ENCODE peak calls at places on chromosomes 2 and 18, in six cellular contexts. One of them, this sample, is unnamed.

GRCh38 chr2:15678894-15679293 is 87.2 kb downstream of the DDX1 start:
- DNase-seq in PC-3: no peak
- DNase-seq in GM13977: no peak
- DNase-seq in neural progenitor cell: no peak
- DNase-seq in mesothelial cell of epicardium: no peak
- DNase-seq in WERI-Rb-1: no peak
- DNase-seq in this sample: no peak

GRCh38 chr2:189639003-189639609 is 22.2 kb upstream of the ASNSD1 start:
- DNase-seq in mesothelial cell of epicardium: no peak
- DNase-seq in GM13977: no peak
- DNase-seq in WERI-Rb-1: no peak
- DNase-seq in PC-3: no peak
- DNase-seq in neural progenitor cell: no peak
- DNase-seq in this sample: no peak

GRCh38 chr2:238784671-238785527 is 63.0 kb upstream of the TWIST2 start:
- DNase-seq in PC-3: peak
- DNase-seq in GM13977: peak
- DNase-seq in mesothelial cell of epicardium: peak
- DNase-seq in neural progenitor cell: peak
- DNase-seq in WERI-Rb-1: peak
- DNase-seq in this sample: peak

GRCh38 chr2:11553661-11554429 is 20.0 kb downstream of the GREB1 start:
- DNase-seq in WERI-Rb-1: no peak
- DNase-seq in PC-3: peak
- DNase-seq in mesothelial cell of epicardium: no peak
- DNase-seq in neural progenitor cell: peak
- DNase-seq in GM13977: no peak
- DNase-seq in this sample: no peak

GRCh38 chr2:210660751-210661150 is 104.4 kb downstream of the CPS1 start:
- DNase-seq in PC-3: no peak
- DNase-seq in GM13977: no peak
- DNase-seq in WERI-Rb-1: no peak
- DNase-seq in neural progenitor cell: no peak
- DNase-seq in mesothelial cell of epicardium: no peak
- DNase-seq in this sample: no peak

GRCh38 chr2:231803739-231804138 is 17.5 kb downstream of the COPS7B start:
- DNase-seq in WERI-Rb-1: no peak
- DNase-seq in GM13977: no peak
- DNase-seq in mesothelial cell of epicardium: no peak
- DNase-seq in PC-3: no peak
- DNase-seq in neural progenitor cell: no peak
- DNase-seq in this sample: no peak

GRCh38 chr2:41947701-41948396 is 100.0 kb upstream of the PKDCC start:
- DNase-seq in neural progenitor cell: peak
- DNase-seq in PC-3: no peak
- DNase-seq in GM13977: no peak
- DNase-seq in mesothelial cell of epicardium: no peak
- DNase-seq in WERI-Rb-1: peak
- DNase-seq in this sample: no peak

GRCh38 chr18:32847719-32848118 is 74.9 kb upstream of the KLHL14 start:
- DNase-seq in GM13977: no peak
- DNase-seq in neural progenitor cell: peak
- DNase-seq in PC-3: no peak
- DNase-seq in mesothelial cell of epicardium: no peak
- DNase-seq in WERI-Rb-1: no peak
- DNase-seq in this sample: no peak

GRCh38 chr2:65662654-65663432 is 230.4 kb upstream of the SPRED2 start:
- DNase-seq in WERI-Rb-1: no peak
- DNase-seq in PC-3: peak
- DNase-seq in neural progenitor cell: no peak
- DNase-seq in GM13977: no peak
- DNase-seq in mesothelial cell of epicardium: no peak
- DNase-seq in this sample: no peak

GRCh38 chr18:12608292-12608691 is 49.6 kb downstream of the SPIRE1 start:
- DNase-seq in mesothelial cell of epicardium: no peak
- DNase-seq in WERI-Rb-1: no peak
- DNase-seq in neural progenitor cell: no peak
- DNase-seq in GM13977: no peak
- DNase-seq in PC-3: peak
- DNase-seq in this sample: no peak

GRCh38 chr2:136651611-136652010 is 113.7 kb upstream of the THSD7B start:
- DNase-seq in PC-3: no peak
- DNase-seq in GM13977: no peak
- DNase-seq in neural progenitor cell: no peak
- DNase-seq in mesothelial cell of epicardium: no peak
- DNase-seq in WERI-Rb-1: peak
- DNase-seq in this sample: no peak

GRCh38 chr2:240566203-240567136 is 1.8 kb upstream of the RNPEPL1 start:
- DNase-seq in PC-3: peak
- DNase-seq in mesothelial cell of epicardium: peak
- DNase-seq in GM13977: peak
- DNase-seq in neural progenitor cell: peak
- DNase-seq in WERI-Rb-1: peak
- DNase-seq in this sample: peak

GRCh38 chr2:18856766-18857165 is 267.4 kb upstream of the NT5C1B start:
- DNase-seq in WERI-Rb-1: no peak
- DNase-seq in mesothelial cell of epicardium: no peak
- DNase-seq in PC-3: no peak
- DNase-seq in GM13977: no peak
- DNase-seq in neural progenitor cell: no peak
- DNase-seq in this sample: no peak

GRCh38 chr2:37688771-37689468 is 17.5 kb upstream of the CDC42EP3 start:
- DNase-seq in GM13977: no peak
- DNase-seq in mesothelial cell of epicardium: no peak
- DNase-seq in WERI-Rb-1: no peak
- DNase-seq in PC-3: peak
- DNase-seq in neural progenitor cell: no peak
- DNase-seq in this sample: no peak

GRCh38 chr2:10688921-10689807 is 611 bp downstream of the NOL10 start:
- DNase-seq in WERI-Rb-1: peak
- DNase-seq in mesothelial cell of epicardium: no peak
- DNase-seq in PC-3: no peak
- DNase-seq in neural progenitor cell: no peak
- DNase-seq in GM13977: peak
- DNase-seq in this sample: peak

GRCh38 chr2:72917138-72917874 is at the start of gene EMX1:
- DNase-seq in PC-3: peak
- DNase-seq in mesothelial cell of epicardium: no peak
- DNase-seq in neural progenitor cell: peak
- DNase-seq in GM13977: peak
- DNase-seq in WERI-Rb-1: peak
- DNase-seq in this sample: peak

GRCh38 chr2:3536682-3537632 is 17.6 kb upstream of the ADI1 start:
- DNase-seq in PC-3: peak
- DNase-seq in WERI-Rb-1: peak
- DNase-seq in neural progenitor cell: peak
- DNase-seq in GM13977: no peak
- DNase-seq in mesothelial cell of epicardium: no peak
- DNase-seq in this sample: no peak

GRCh38 chr18:75208836-75209128 is 157 bp downstream of the PTGR3 start:
- DNase-seq in PC-3: no peak
- DNase-seq in neural progenitor cell: no peak
- DNase-seq in mesothelial cell of epicardium: no peak
- DNase-seq in GM13977: no peak
- DNase-seq in WERI-Rb-1: no peak
- DNase-seq in this sample: peak

GRCh38 chr18:55073116-55073515 is 113.9 kb upstream of the CCDC68 start:
- DNase-seq in WERI-Rb-1: no peak
- DNase-seq in PC-3: peak
- DNase-seq in neural progenitor cell: no peak
- DNase-seq in mesothelial cell of epicardium: no peak
- DNase-seq in GM13977: no peak
- DNase-seq in this sample: no peak

GRCh38 chr2:63124209-63124608 is 73.6 kb downstream of the OTX1 start:
- DNase-seq in mesothelial cell of epicardium: no peak
- DNase-seq in WERI-Rb-1: no peak
- DNase-seq in neural progenitor cell: no peak
- DNase-seq in PC-3: no peak
- DNase-seq in GM13977: peak
- DNase-seq in this sample: no peak

GRCh38 chr2:21415234-21415633 is 291.5 kb downstream of the TDRD15 start:
- DNase-seq in mesothelial cell of epicardium: no peak
- DNase-seq in GM13977: no peak
- DNase-seq in PC-3: no peak
- DNase-seq in neural progenitor cell: peak
- DNase-seq in WERI-Rb-1: peak
- DNase-seq in this sample: no peak
- TF ChIP-seq CTCF in mesothelial cell of epicardium: no peak
- TF ChIP-seq CTCF in GM13977: peak
- TF ChIP-seq CTCF in PC-3: no peak
- TF ChIP-seq CTCF in neural progenitor cell: peak
- TF ChIP-seq CTCF in WERI-Rb-1: peak
- TF ChIP-seq CTCF in this sample: peak

GRCh38 chr18:48605408-48605845 is 66.6 kb downstream of the CTIF start:
- DNase-seq in PC-3: peak
- DNase-seq in mesothelial cell of epicardium: no peak
- DNase-seq in WERI-Rb-1: peak
- DNase-seq in neural progenitor cell: peak
- DNase-seq in GM13977: no peak
- DNase-seq in this sample: no peak
- TF ChIP-seq CTCF in PC-3: peak
- TF ChIP-seq CTCF in mesothelial cell of epicardium: no peak
- TF ChIP-seq CTCF in WERI-Rb-1: peak
- TF ChIP-seq CTCF in neural progenitor cell: peak
- TF ChIP-seq CTCF in GM13977: peak
- TF ChIP-seq CTCF in this sample: peak

GRCh38 chr2:182101263-182101662 is 115.6 kb downstream of the PPP1R1C start:
- DNase-seq in neural progenitor cell: no peak
- DNase-seq in PC-3: peak
- DNase-seq in mesothelial cell of epicardium: no peak
- DNase-seq in WERI-Rb-1: no peak
- DNase-seq in GM13977: no peak
- DNase-seq in this sample: no peak
- TF ChIP-seq CTCF in neural progenitor cell: peak
- TF ChIP-seq CTCF in PC-3: peak
- TF ChIP-seq CTCF in mesothelial cell of epicardium: peak
- TF ChIP-seq CTCF in WERI-Rb-1: no peak
- TF ChIP-seq CTCF in GM13977: peak
- TF ChIP-seq CTCF in this sample: peak

GRCh38 chr2:44715671-44716077 is 225.8 kb upstream of the SIX3 start:
- DNase-seq in GM13977: no peak
- DNase-seq in neural progenitor cell: peak
- DNase-seq in PC-3: peak
- DNase-seq in WERI-Rb-1: peak
- DNase-seq in mesothelial cell of epicardium: no peak
- DNase-seq in this sample: peak
- TF ChIP-seq CTCF in GM13977: peak
- TF ChIP-seq CTCF in neural progenitor cell: peak
- TF ChIP-seq CTCF in PC-3: peak
- TF ChIP-seq CTCF in WERI-Rb-1: peak
- TF ChIP-seq CTCF in mesothelial cell of epicardium: no peak
- TF ChIP-seq CTCF in this sample: peak

GRCh38 chr2:172279843-172280242 is 147.5 kb upstream of the ITGA6 start:
- DNase-seq in WERI-Rb-1: no peak
- DNase-seq in mesothelial cell of epicardium: no peak
- DNase-seq in GM13977: no peak
- DNase-seq in neural progenitor cell: no peak
- DNase-seq in PC-3: peak
- DNase-seq in this sample: no peak
- TF ChIP-seq CTCF in WERI-Rb-1: no peak
- TF ChIP-seq CTCF in mesothelial cell of epicardium: no peak
- TF ChIP-seq CTCF in GM13977: no peak
- TF ChIP-seq CTCF in neural progenitor cell: no peak
- TF ChIP-seq CTCF in PC-3: peak
- TF ChIP-seq CTCF in this sample: no peak

GRCh38 chr2:75491129-75491753 is 69.5 kb downstream of the EVA1A start:
- DNase-seq in PC-3: no peak
- DNase-seq in mesothelial cell of epicardium: no peak
- DNase-seq in WERI-Rb-1: no peak
- DNase-seq in GM13977: no peak
- DNase-seq in neural progenitor cell: no peak
- DNase-seq in this sample: no peak
- TF ChIP-seq CTCF in PC-3: no peak
- TF ChIP-seq CTCF in mesothelial cell of epicardium: no peak
- TF ChIP-seq CTCF in WERI-Rb-1: no peak
- TF ChIP-seq CTCF in GM13977: no peak
- TF ChIP-seq CTCF in neural progenitor cell: no peak
- TF ChIP-seq CTCF in this sample: no peak

GRCh38 chr2:28956415-28956826 is 24.7 kb upstream of the TOGARAM2 start:
- DNase-seq in WERI-Rb-1: peak
- DNase-seq in GM13977: peak
- DNase-seq in PC-3: no peak
- DNase-seq in neural progenitor cell: peak
- DNase-seq in mesothelial cell of epicardium: no peak
- DNase-seq in this sample: peak
- TF ChIP-seq CTCF in WERI-Rb-1: peak
- TF ChIP-seq CTCF in GM13977: peak
- TF ChIP-seq CTCF in PC-3: no peak
- TF ChIP-seq CTCF in neural progenitor cell: peak
- TF ChIP-seq CTCF in mesothelial cell of epicardium: peak
- TF ChIP-seq CTCF in this sample: peak

This sample was measured in neural crest cell.